ENCODE peak calls at places on chromosome 10, in nine cellular contexts. One of them, this sample, is unnamed.

GRCh38 chr10:66187096-66187733 is 738.6 kb upstream of the LRRTM3 start:
- DNase-seq in globus pallidus: no peak
- DNase-seq in H9: no peak
- DNase-seq in hippocampal formation: no peak
- DNase-seq in EL: no peak
- DNase-seq in KBM-7: no peak
- DNase-seq in T-helper 17 cell: no peak
- DNase-seq in AG09319: no peak
- DNase-seq in GM23338: no peak
- DNase-seq in this sample: no peak

GRCh38 chr10:77844713-77845454 is 81.7 kb downstream of the DLG5 start:
- DNase-seq in globus pallidus: no peak
- DNase-seq in T-helper 17 cell: no peak
- DNase-seq in KBM-7: no peak
- DNase-seq in AG09319: no peak
- DNase-seq in GM23338: peak
- DNase-seq in EL: peak
- DNase-seq in hippocampal formation: no peak
- DNase-seq in H9: peak
- DNase-seq in this sample: peak

GRCh38 chr10:88408111-88408510 is 175.0 kb downstream of the RNLS start:
- DNase-seq in globus pallidus: no peak
- DNase-seq in EL: no peak
- DNase-seq in T-helper 17 cell: no peak
- DNase-seq in AG09319: no peak
- DNase-seq in H9: no peak
- DNase-seq in KBM-7: no peak
- DNase-seq in hippocampal formation: no peak
- DNase-seq in GM23338: no peak
- DNase-seq in this sample: no peak

GRCh38 chr10:130807096-130807495 is 504.4 kb downstream of the TCERG1L start:
- DNase-seq in EL: no peak
- DNase-seq in hippocampal formation: no peak
- DNase-seq in KBM-7: no peak
- DNase-seq in AG09319: no peak
- DNase-seq in H9: peak
- DNase-seq in T-helper 17 cell: no peak
- DNase-seq in globus pallidus: no peak
- DNase-seq in GM23338: no peak
- DNase-seq in this sample: no peak

GRCh38 chr10:124116771-124117510 is 23.5 kb upstream of the CHST15 start:
- DNase-seq in H9: no peak
- DNase-seq in T-helper 17 cell: no peak
- DNase-seq in KBM-7: no peak
- DNase-seq in EL: no peak
- DNase-seq in GM23338: no peak
- DNase-seq in AG09319: no peak
- DNase-seq in globus pallidus: no peak
- DNase-seq in hippocampal formation: no peak
- DNase-seq in this sample: no peak

GRCh38 chr10:89092981-89093380 is 102.4 kb downstream of the FAS start:
- DNase-seq in AG09319: no peak
- DNase-seq in T-helper 17 cell: no peak
- DNase-seq in hippocampal formation: no peak
- DNase-seq in EL: no peak
- DNase-seq in KBM-7: no peak
- DNase-seq in GM23338: no peak
- DNase-seq in globus pallidus: no peak
- DNase-seq in H9: no peak
- DNase-seq in this sample: no peak

GRCh38 chr10:116270691-116271592 is 2.1 kb downstream of the GFRA1 start:
- DNase-seq in H9: peak
- DNase-seq in AG09319: no peak
- DNase-seq in T-helper 17 cell: no peak
- DNase-seq in GM23338: peak
- DNase-seq in hippocampal formation: no peak
- DNase-seq in EL: peak
- DNase-seq in globus pallidus: no peak
- DNase-seq in KBM-7: no peak
- DNase-seq in this sample: no peak

GRCh38 chr10:50992356-50992866 is 81.9 kb upstream of the PRKG1 start:
- DNase-seq in H9: peak
- DNase-seq in globus pallidus: no peak
- DNase-seq in GM23338: peak
- DNase-seq in EL: no peak
- DNase-seq in AG09319: no peak
- DNase-seq in hippocampal formation: no peak
- DNase-seq in KBM-7: no peak
- DNase-seq in T-helper 17 cell: no peak
- DNase-seq in this sample: no peak

GRCh38 chr10:93077860-93078337 is 4.2 kb downstream of the CYP26A1 start:
- DNase-seq in T-helper 17 cell: no peak
- DNase-seq in hippocampal formation: no peak
- DNase-seq in globus pallidus: no peak
- DNase-seq in GM23338: no peak
- DNase-seq in EL: no peak
- DNase-seq in KBM-7: no peak
- DNase-seq in AG09319: no peak
- DNase-seq in H9: no peak
- DNase-seq in this sample: no peak

GRCh38 chr10:124003070-124003419 is 90.4 kb downstream of the CHST15 start:
- DNase-seq in GM23338: no peak
- DNase-seq in hippocampal formation: no peak
- DNase-seq in KBM-7: no peak
- DNase-seq in T-helper 17 cell: no peak
- DNase-seq in EL: no peak
- DNase-seq in H9: no peak
- DNase-seq in AG09319: no peak
- DNase-seq in globus pallidus: no peak
- DNase-seq in this sample: no peak

GRCh38 chr10:42930516-42931205 is 146.2 kb upstream of the RET start:
- DNase-seq in H9: peak
- DNase-seq in GM23338: no peak
- DNase-seq in hippocampal formation: no peak
- DNase-seq in EL: no peak
- DNase-seq in AG09319: no peak
- DNase-seq in T-helper 17 cell: no peak
- DNase-seq in KBM-7: no peak
- DNase-seq in globus pallidus: no peak
- DNase-seq in this sample: no peak

GRCh38 chr10:47381427-47382379 is 2.4 kb downstream of the ZNF488 start:
- DNase-seq in AG09319: no peak
- DNase-seq in EL: no peak
- DNase-seq in KBM-7: no peak
- DNase-seq in globus pallidus: peak
- DNase-seq in H9: peak
- DNase-seq in GM23338: no peak
- DNase-seq in T-helper 17 cell: no peak
- DNase-seq in hippocampal formation: peak
- DNase-seq in this sample: no peak

GRCh38 chr10:29619273-29619672 is 15.5 kb downstream of the SVIL start:
- DNase-seq in globus pallidus: no peak
- DNase-seq in hippocampal formation: no peak
- DNase-seq in AG09319: peak
- DNase-seq in H9: no peak
- DNase-seq in T-helper 17 cell: no peak
- DNase-seq in EL: peak
- DNase-seq in GM23338: no peak
- DNase-seq in KBM-7: no peak
- DNase-seq in this sample: no peak

GRCh38 chr10:70694410-70695179 is 22.3 kb downstream of the ADAMTS14 start:
- DNase-seq in EL: peak
- DNase-seq in KBM-7: no peak
- DNase-seq in T-helper 17 cell: no peak
- DNase-seq in hippocampal formation: no peak
- DNase-seq in GM23338: no peak
- DNase-seq in AG09319: peak
- DNase-seq in H9: no peak
- DNase-seq in globus pallidus: no peak
- DNase-seq in this sample: no peak